ENCODE peak calls at places on chromosomes 5 and 9, in seven cellular contexts. C is fibroblast of pulmonary artery; G is activated CD4-positive, alpha-beta T cell treated with anti-CD3 and anti-CD28 coated beads for 4 hours; V is MM.1S; S is T-helper 2 cell; F is H7; Y is SK-N-SH. H is an unnamed sample.

GRCh38 chr5:130135506-130135905 is 231.2 kb downstream of the CHSY3 start:
- DNase-seq in C (peak), G (no peak), V (no peak), S (no peak), F (no peak), Y (no peak), H (no peak)

GRCh38 chr9:114098660-114099522 is at the start of gene KIF12:
- DNase-seq in C (no peak), G (no peak), V (no peak), S (no peak), F (peak), Y (peak), H (peak)

GRCh38 chr5:142097681-142098080 is 10.9 kb upstream of the NDFIP1 start:
- DNase-seq in C (no peak), G (no peak), V (no peak), S (no peak), F (no peak), Y (no peak), H (no peak)

GRCh38 chr9:33081128-33081851 is 4.8 kb upstream of the SMU1 start:
- DNase-seq in C (peak), G (peak), V (peak), S (peak), F (peak), Y (peak), H (no peak)

GRCh38 chr5:113514263-113514590 is 733 bp downstream of the YTHDC2 start:
- DNase-seq in C (no peak), G (no peak), V (peak), S (no peak), F (no peak), Y (no peak), H (no peak)

GRCh38 chr5:43073597-43074546 is 33.8 kb upstream of the ANXA2R start:
- DNase-seq in C (peak), G (peak), V (peak), S (peak), F (peak), Y (peak), H (peak)

GRCh38 chr9:101467690-101468089 is 32.1 kb upstream of the ALDOB start:
- DNase-seq in C (no peak), G (no peak), V (no peak), S (no peak), F (no peak), Y (no peak), H (no peak)

GRCh38 chr5:143979044-143979690 is 167.2 kb downstream of the HMHB1 start:
- DNase-seq in C (no peak), G (no peak), V (peak), S (no peak), F (no peak), Y (no peak), H (no peak)

GRCh38 chr5:109455598-109456096 is 45.9 kb upstream of the PJA2 start:
- DNase-seq in C (peak), G (no peak), V (no peak), S (peak), F (no peak), Y (peak), H (no peak)

H was measured in CD8-positive, alpha-beta T cell.